ENCODE peak calls at places on chromosomes 1 and 21, in seven cellular contexts. F is IMR-90; J is WERI-Rb-1; K is breast epithelium; M is CD8-positive, alpha-beta memory T cell; B is Peyer's patch; R is CD4-positive, alpha-beta T cell. P is an unnamed sample.
A peak's percentile ranks its signal among the peaks of the same experiment; 100 is the strongest.

GRCh38 chr1:220278991-220279390 is 6.7 kb upstream of the RAB3GAP2 start:
- DNase-seq in R (no peak), M (no peak), B (no peak), F (peak; percentile 56), J (no peak), K (no peak), P (no peak)

GRCh38 chr21:33490991-33491372 is 534 bp downstream of the DNAJC28 start:
- DNase-seq in R (no peak), F (no peak), J (no peak), M (no peak), B (no peak), K (no peak), P (no peak)

GRCh38 chr1:230401763-230402294 is 24.3 kb downstream of the PGBD5 start:
- DNase-seq in R (no peak), F (peak; percentile 26), K (no peak), B (no peak), M (no peak), J (no peak), P (no peak)

GRCh38 chr1:80384037-80384830 is 1377.7 kb upstream of the ADGRL4 start:
- DNase-seq in K (no peak), M (no peak), J (no peak), R (no peak), B (no peak), F (peak; percentile 58), P (no peak)

GRCh38 chr21:33514234-33514633 is 22.7 kb upstream of the DNAJC28 start:
- DNase-seq in R (no peak), M (no peak), J (no peak), B (no peak), K (no peak), F (peak; percentile 25), P (no peak)

GRCh38 chr1:41626616-41627375 is 142.3 kb upstream of the EDN2 start:
- DNase-seq in J (no peak), M (no peak), R (no peak), F (peak; percentile 31), B (peak; percentile 39), K (no peak), P (no peak)

GRCh38 chr21:24023936-24024335 is 1583.3 kb downstream of the MRPL39 start:
- DNase-seq in K (no peak), B (no peak), F (no peak), J (no peak), M (no peak), R (no peak), P (no peak)

GRCh38 chr1:221829327-221830011 is 87.6 kb upstream of the DUSP10 start:
- DNase-seq in R (peak; percentile 8), M (no peak), J (no peak), K (no peak), F (peak; percentile 97), B (no peak), P (peak; percentile 60)

GRCh38 chr1:912740-913301 is 10.9 kb upstream of the SAMD11 start:
- DNase-seq in K (peak; percentile 48), J (peak; percentile 68), M (no peak), F (no peak), R (no peak), B (peak; percentile 45), P (no peak)

GRCh38 chr1:11053758-11054137 is 6.1 kb downstream of the SRM start:
- DNase-seq in M (no peak), J (no peak), F (peak; percentile 25), K (no peak), B (no peak), R (no peak), P (no peak)

GRCh38 chr1:196372896-196373536 is 235.2 kb downstream of the KCNT2 start:
- DNase-seq in M (no peak), J (no peak), F (peak; percentile 47), B (no peak), K (no peak), R (no peak), P (no peak)

GRCh38 chr1:170593173-170593572 is 61.2 kb downstream of the GORAB start:
- DNase-seq in F (no peak), M (no peak), J (no peak), R (no peak), K (no peak), B (no peak), P (no peak)

GRCh38 chr1:37794372-37795339 is 1.0 kb downstream of the MANEAL start:
- DNase-seq in B (no peak), M (no peak), J (no peak), R (no peak), F (no peak), K (no peak), P (no peak)
- H3K27me3 ChIP-seq in B (no peaks in the 10 kb centered on the region), M (no peaks in the 10 kb centered on the region), J (no peaks in the 10 kb centered on the region), R (peaks cover 20% of the 10 kb centered on the region), F (peaks cover 19% of the 10 kb centered on the region), K (no peaks in the 10 kb centered on the region), P (no peaks in the 10 kb centered on the region)

GRCh38 chr1:85628791-85629531 is 48.4 kb downstream of the CCN1 start:
- DNase-seq in K (peak; percentile 79), R (no peak), M (no peak), F (peak; percentile 95), J (no peak), B (peak; percentile 46), P (no peak)
- H3K27me3 ChIP-seq in K (no peaks in the 10 kb centered on the region), R (no peaks in the 10 kb centered on the region), M (no peaks in the 10 kb centered on the region), F (no peaks in the 10 kb centered on the region), J (no peaks in the 10 kb centered on the region), B (no peaks in the 10 kb centered on the region), P (no peaks in the 10 kb centered on the region)

GRCh38 chr21:41763996-41764395 is 2.9 kb downstream of the RIPK4 start:
- DNase-seq in K (no peak), B (no peak), J (no peak), M (no peak), F (no peak), R (no peak), P (no peak)
- H3K27me3 ChIP-seq in K (peaks cover 20% of the 10 kb centered on the region), B (no peaks in the 10 kb centered on the region), J (peaks cover 3% of the 10 kb centered on the region), M (peaks cover 35% of the 10 kb centered on the region), F (peaks cover 88% of the 10 kb centered on the region), R (peaks cover 93% of the 10 kb centered on the region), P (peaks cover 8% of the 10 kb centered on the region)

GRCh38 chr1:20228314-20228713 is 42.0 kb upstream of the PLA2G2C start:
- DNase-seq in K (no peak), R (no peak), J (no peak), F (no peak), B (no peak), M (no peak), P (no peak)

GRCh38 chr1:20227704-20228103 is 41.4 kb upstream of the PLA2G2C start:
- DNase-seq in R (no peak), M (no peak), K (no peak), B (no peak), J (no peak), F (no peak), P (no peak)

GRCh38 chr1:20219991-20220390 is 33.7 kb upstream of the PLA2G2C start:
- DNase-seq in F (no peak), K (no peak), R (no peak), J (no peak), B (no peak), M (no peak), P (no peak)

GRCh38 chr1:20223106-20223505 is 36.8 kb upstream of the PLA2G2C start:
- DNase-seq in J (no peak), F (no peak), M (no peak), K (no peak), B (no peak), R (no peak), P (no peak)

GRCh38 chr1:20223659-20224058 is 37.3 kb upstream of the PLA2G2C start:
- DNase-seq in B (no peak), R (no peak), J (no peak), M (no peak), K (no peak), F (no peak), P (no peak)
- H3K27me3 ChIP-seq in B (no peaks in the 10 kb centered on the region), R (peaks cover 22% of the 10 kb centered on the region), J (peaks cover 67% of the 10 kb centered on the region), M (peaks cover 17% of the 10 kb centered on the region), K (no peaks in the 10 kb centered on the region), F (peaks cover 39% of the 10 kb centered on the region), P (no peaks in the 10 kb centered on the region)

GRCh38 chr1:54757833-54758232 is 6.5 kb downstream of the PARS2 start:
- DNase-seq in F (no peak), B (no peak), J (no peak), R (no peak), M (no peak), K (no peak), P (no peak)
- H3K27me3 ChIP-seq in F (no peaks in the 10 kb centered on the region), B (no peaks in the 10 kb centered on the region), J (no peaks in the 10 kb centered on the region), R (no peaks in the 10 kb centered on the region), M (no peaks in the 10 kb centered on the region), K (no peaks in the 10 kb centered on the region), P (no peaks in the 10 kb centered on the region)

GRCh38 chr21:44281801-44282200 is 3.9 kb upstream of the AIRE start:
- DNase-seq in R (no peak), F (no peak), J (no peak), K (no peak), M (no peak), B (no peak), P (no peak)

GRCh38 chr21:44282370-44282769 is 3.3 kb upstream of the AIRE start:
- DNase-seq in J (no peak), B (no peak), M (no peak), K (no peak), R (no peak), F (no peak), P (no peak)

GRCh38 chr21:44285547-44285992 is at the start of gene AIRE:
- DNase-seq in R (no peak), F (peak; percentile 29), M (no peak), J (no peak), B (no peak), K (no peak), P (no peak)

GRCh38 chr21:44285102-44285501 is 574 bp upstream of the AIRE start:
- DNase-seq in J (no peak), R (no peak), M (no peak), B (no peak), F (no peak), K (no peak), P (no peak)

GRCh38 chr21:44283953-44284352 is 1.7 kb upstream of the AIRE start:
- DNase-seq in F (no peak), B (no peak), J (no peak), M (no peak), K (no peak), R (no peak), P (no peak)
- H3K27me3 ChIP-seq in F (peaks cover 36% of the 10 kb centered on the region), B (no peaks in the 10 kb centered on the region), J (no peaks in the 10 kb centered on the region), M (no peaks in the 10 kb centered on the region), K (peaks cover 27% of the 10 kb centered on the region), R (no peaks in the 10 kb centered on the region), P (no peaks in the 10 kb centered on the region)

DNA sequence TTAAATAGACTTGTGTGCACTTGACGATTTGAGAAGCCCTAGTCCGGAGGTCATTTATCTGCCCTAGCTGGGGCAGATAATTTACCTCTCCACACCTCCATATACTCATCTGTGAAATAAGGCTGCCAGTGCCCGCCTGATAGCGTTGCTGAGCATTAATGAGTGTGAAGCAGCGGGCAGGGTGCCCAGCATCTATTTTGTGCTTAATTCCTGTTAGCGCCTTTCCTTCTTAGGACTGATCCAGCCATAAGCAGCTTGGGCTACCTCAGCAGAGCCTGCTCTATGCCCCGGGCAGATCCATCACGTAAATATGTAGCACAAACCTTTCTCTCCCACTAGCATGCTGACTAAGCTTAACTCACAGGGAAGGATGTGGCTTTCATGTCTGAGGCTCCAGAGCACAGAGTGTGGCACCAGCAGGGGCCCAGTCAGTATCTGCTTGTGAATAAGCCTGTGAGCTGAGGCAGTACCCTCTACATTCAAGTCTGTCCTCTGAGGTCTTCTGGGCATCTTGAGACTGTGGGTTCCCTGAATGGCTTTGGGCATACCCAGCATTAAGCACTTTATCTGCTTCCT is 21.5 kb upstream of the RNF187 start:
- DNase-seq in F (no peak), J (peak; percentile 17), B (no peak), K (no peak), M (no peak), R (no peak), P (no peak)
- H3K27me3 ChIP-seq in F (peaks cover 34% of the 10 kb centered on the region), J (no peaks in the 10 kb centered on the region), B (no peaks in the 10 kb centered on the region), K (peaks cover 81% of the 10 kb centered on the region), M (no peaks in the 10 kb centered on the region), R (peaks cover 20% of the 10 kb centered on the region), P (no peaks in the 10 kb centered on the region)